ENCODE peak calls at places on chromosome 10, in five cellular contexts. V is kidney epithelial cell, C is astrocyte, F is upper lobe of left lung, T is prostate gland. G is an unnamed sample. For H3K36me3, the result is how much of the 10 kb centered on the place peaks cover.

GRCh38 chr10:93458821-93459257 is 23.3 kb downstream of the MYOF start:
- DNase-seq in V (peak), C (peak), F (peak), T (peak), G (peak)

GRCh38 chr10:48604408-48605263 is at the start of gene ARHGAP22:
- DNase-seq in V (no peak), C (no peak), F (peak), T (no peak), G (no peak)

GRCh38 chr10:99532687-99533495 is at the start of gene NKX2-3:
- DNase-seq in V (no peak), C (no peak), F (peak), T (no peak), G (peak)

GRCh38 chr10:70927221-70927943 is 39.0 kb upstream of the PCBD1 start:
- DNase-seq in V (no peak), C (peak), F (no peak), T (no peak), G (no peak)

GRCh38 chr10:87861953-87862643 is 1.2 kb downstream of the KLLN start:
- DNase-seq in V (peak), C (peak), F (peak), T (peak), G (peak)

GRCh38 chr10:17425584-17426262 is 28.7 kb downstream of the ST8SIA6 start:
- DNase-seq in V (no peak), C (no peak), F (peak), T (no peak), G (no peak)

GRCh38 chr10:91683976-91684375 is 51.1 kb upstream of the PPP1R3C start:
- DNase-seq in V (peak), C (peak), F (no peak), T (no peak), G (no peak)

GRCh38 chr10:70771311-70772194 is 13.6 kb downstream of the TBATA start:
- DNase-seq in V (no peak), C (no peak), F (peak), T (no peak), G (no peak)

GRCh38 chr10:119251315-119251708 is 43.9 kb downstream of the GRK5 start:
- DNase-seq in V (no peak), C (peak), F (no peak), T (no peak), G (peak)

GRCh38 chr10:119252051-119252465 is 44.7 kb downstream of the GRK5 start:
- DNase-seq in V (no peak), C (peak), F (no peak), T (no peak), G (no peak)

GRCh38 chr10:119254355-119254754 is 47.0 kb downstream of the GRK5 start:
- DNase-seq in V (no peak), C (no peak), F (no peak), T (no peak), G (no peak)

GRCh38 chr10:119252470-119253151 is 45.2 kb downstream of the GRK5 start:
- DNase-seq in V (no peak), C (no peak), F (no peak), T (no peak), G (no peak)

GRCh38 chr10:119253433-119254174 is 46.2 kb downstream of the GRK5 start:
- DNase-seq in V (peak), C (peak), F (no peak), T (no peak), G (peak)
- TF ChIP-seq CTCF in V (no peak), C (no peak), F (no peak), T (no peak), G (no peak)

GRCh38 chr10:36373424-36374096 is 731.5 kb upstream of the FZD8 start:
- DNase-seq in V (no peak), C (no peak), F (no peak), T (no peak), G (no peak)

GRCh38 chr10:36380538-36380937 is 738.4 kb upstream of the FZD8 start:
- DNase-seq in V (no peak), C (no peak), F (no peak), T (no peak), G (no peak)

DNA sequence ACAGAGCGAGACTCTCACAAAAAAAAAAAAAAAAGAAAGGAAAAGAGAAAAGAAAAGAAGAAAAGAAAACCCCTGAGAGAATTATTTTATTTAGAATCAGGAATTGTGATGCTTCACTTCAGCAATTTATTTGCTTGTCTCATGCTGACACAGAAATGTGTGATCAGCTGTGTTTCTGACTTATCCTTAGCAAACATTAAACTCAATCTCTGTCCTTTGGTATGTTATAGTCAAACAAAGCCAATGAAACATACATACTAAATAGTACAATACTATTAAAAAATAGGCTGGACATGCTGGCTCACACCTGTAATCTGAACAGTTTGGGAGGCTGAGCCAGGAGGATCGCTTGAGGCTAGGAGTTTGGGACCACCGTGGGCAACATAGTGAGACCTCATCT is 733.0 kb upstream of the FZD8 start:
- DNase-seq in V (no peak), C (no peak), F (no peak), T (no peak), G (no peak)
- H3K36me3 ChIP-seq in V (under half), C (under half), F (under half), T (under half), G (under half)

GRCh38 chr10:27717191-27717590 is 28.4 kb downstream of the MKX start:
- DNase-seq in V (no peak), C (no peak), F (no peak), T (no peak), G (no peak)

GRCh38 chr10:27714349-27714748 is 31.3 kb downstream of the MKX start:
- DNase-seq in V (no peak), C (no peak), F (no peak), T (no peak), G (no peak)

GRCh38 chr10:27713906-27714305 is 31.7 kb downstream of the MKX start:
- DNase-seq in V (no peak), C (no peak), F (no peak), T (no peak), G (no peak)

GRCh38 chr10:27716521-27716920 is 29.1 kb downstream of the MKX start:
- DNase-seq in V (no peak), C (no peak), F (no peak), T (no peak), G (no peak)

GRCh38 chr10:27715505-27715904 is 30.1 kb downstream of the MKX start:
- DNase-seq in V (no peak), C (no peak), F (no peak), T (no peak), G (no peak)
- H3K4me3 ChIP-seq in V (no peak), C (no peak), F (no peak), T (no peak), G (no peak)

GRCh38 chr10:124086787-124087671 is 6.4 kb downstream of the CHST15 start:
- DNase-seq in V (no peak), C (no peak), F (no peak), T (no peak), G (no peak)
- TF ChIP-seq CTCF in V (no peak), C (no peak), F (no peak), T (no peak), G (no peak)

GRCh38 chr10:1650542-1651279 is 86.6 kb downstream of the ADARB2 start:
- DNase-seq in V (no peak), C (no peak), F (no peak), T (no peak), G (no peak)

GRCh38 chr10:1653321-1653720 is 84.0 kb downstream of the ADARB2 start:
- DNase-seq in V (no peak), C (no peak), F (no peak), T (no peak), G (no peak)

GRCh38 chr10:1652151-1652550 is 85.2 kb downstream of the ADARB2 start:
- DNase-seq in V (no peak), C (no peak), F (no peak), T (no peak), G (no peak)

GRCh38 chr10:1648648-1649047 is 88.7 kb downstream of the ADARB2 start:
- DNase-seq in V (no peak), C (no peak), F (no peak), T (no peak), G (no peak)

GRCh38 chr10:1651280-1651975 is 85.9 kb downstream of the ADARB2 start:
- DNase-seq in V (no peak), C (no peak), F (no peak), T (no peak), G (no peak)
- H3K36me3 ChIP-seq in V (under half), C (under half), F (under half), T (under half), G (under half)

GRCh38 chr10:3666525-3667302 is 118.3 kb downstream of the KLF6 start:
- DNase-seq in V (no peak), C (no peak), F (peak), T (no peak), G (no peak)

GRCh38 chr10:3671431-3671955 is 113.5 kb downstream of the KLF6 start:
- DNase-seq in V (no peak), C (no peak), F (no peak), T (no peak), G (no peak)

GRCh38 chr10:3665316-3665908 is 119.6 kb downstream of the KLF6 start:
- DNase-seq in V (no peak), C (no peak), F (no peak), T (no peak), G (no peak)

GRCh38 chr10:3668961-3669330 is 116.1 kb downstream of the KLF6 start:
- DNase-seq in V (no peak), C (no peak), F (no peak), T (no peak), G (no peak)

DNA sequence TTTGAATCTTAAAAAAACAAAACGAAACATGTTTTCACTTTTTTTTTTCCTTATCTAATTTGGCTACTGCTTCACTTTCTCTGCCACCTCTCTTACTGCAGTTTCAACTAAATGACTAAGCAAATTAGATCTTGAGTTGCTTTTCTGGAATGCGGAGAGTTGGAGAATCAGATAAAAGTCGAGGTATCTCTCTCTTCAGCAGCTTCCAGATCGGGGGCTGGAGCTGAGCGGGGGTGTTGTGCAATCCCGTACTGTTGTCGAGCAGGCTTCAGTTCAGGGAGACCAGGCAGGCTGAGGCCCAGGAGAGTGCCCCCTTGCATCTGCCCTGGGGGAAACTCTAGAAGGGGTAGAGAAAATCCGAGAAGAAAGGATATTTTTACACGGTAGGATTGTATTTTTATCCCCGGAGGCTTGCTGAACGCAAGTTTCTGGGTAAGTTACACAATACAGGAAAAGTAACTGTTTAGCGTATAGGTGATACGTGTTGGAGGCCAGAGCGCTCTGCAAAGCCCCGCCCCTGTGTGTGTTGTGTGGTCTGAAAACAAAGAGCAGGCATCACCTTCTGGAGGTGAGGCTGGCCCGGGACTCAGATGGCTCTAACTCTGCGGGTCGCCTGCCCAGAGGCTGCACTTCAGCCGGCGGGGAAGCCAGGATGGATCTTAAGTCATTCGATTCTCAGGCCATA is 116.6 kb downstream of the KLF6 start:
- DNase-seq in V (peak), C (peak), F (peak), T (peak), G (peak)
- H3K4me3 ChIP-seq in V (peak), C (no peak), F (peak), T (no peak), G (no peak)

GRCh38 chr10:71969929-71970328 is 5.7 kb downstream of the CHST3 start:
- DNase-seq in V (no peak), C (no peak), F (no peak), T (no peak), G (no peak)

GRCh38 chr10:71968553-71969474 is 4.6 kb downstream of the CHST3 start:
- DNase-seq in V (no peak), C (no peak), F (no peak), T (no peak), G (no peak)

GRCh38 chr10:71971311-71971731 is 7.1 kb downstream of the CHST3 start:
- DNase-seq in V (no peak), C (no peak), F (no peak), T (peak), G (no peak)

GRCh38 chr10:71970869-71971268 is 6.7 kb downstream of the CHST3 start:
- DNase-seq in V (no peak), C (no peak), F (no peak), T (no peak), G (no peak)

GRCh38 chr10:71970331-71970730 is 6.1 kb downstream of the CHST3 start:
- DNase-seq in V (no peak), C (no peak), F (peak), T (peak), G (no peak)
- TF ChIP-seq CTCF in V (peak), C (no peak), F (no peak), T (peak), G (no peak)

G was measured in uterus.